ENCODE peak calls at places on chromosomes 11 and 22, in five cellular contexts. One of them, this sample, is unnamed.

GRCh38 chr11:2518983-2519340 is 74.2 kb downstream of the KCNQ1 start:
- DNase-seq in M059J: no peak
- DNase-seq in NCI-H774: no peak
- DNase-seq in mucosa of gallbladder: peak
- DNase-seq in GM20000: no peak
- DNase-seq in this sample: no peak

GRCh38 chr22:46795845-46796565 is 33.6 kb downstream of the TBC1D22A start:
- DNase-seq in GM20000: no peak
- DNase-seq in mucosa of gallbladder: no peak
- DNase-seq in NCI-H774: no peak
- DNase-seq in M059J: no peak
- DNase-seq in this sample: no peak

GRCh38 chr11:76030973-76031590 is 175.2 kb downstream of the WNT11 start:
- DNase-seq in NCI-H774: no peak
- DNase-seq in mucosa of gallbladder: no peak
- DNase-seq in GM20000: no peak
- DNase-seq in M059J: no peak
- DNase-seq in this sample: no peak

GRCh38 chr11:117657801-117658200 is 139.2 kb downstream of the DSCAML1 start:
- DNase-seq in GM20000: no peak
- DNase-seq in M059J: no peak
- DNase-seq in NCI-H774: peak
- DNase-seq in mucosa of gallbladder: no peak
- DNase-seq in this sample: no peak

GRCh38 chr11:9002920-9003572 is 755 bp downstream of the NRIP3 start:
- DNase-seq in M059J: peak
- DNase-seq in NCI-H774: no peak
- DNase-seq in GM20000: peak
- DNase-seq in mucosa of gallbladder: no peak
- DNase-seq in this sample: no peak

GRCh38 chr11:71477637-71478011 is 24.6 kb downstream of the NADSYN1 start:
- DNase-seq in mucosa of gallbladder: no peak
- DNase-seq in M059J: no peak
- DNase-seq in GM20000: no peak
- DNase-seq in NCI-H774: no peak
- DNase-seq in this sample: no peak

GRCh38 chr11:122202161-122202950 is 86.3 kb upstream of the BLID start:
- DNase-seq in GM20000: no peak
- DNase-seq in NCI-H774: no peak
- DNase-seq in mucosa of gallbladder: peak
- DNase-seq in M059J: peak
- DNase-seq in this sample: no peak

GRCh38 chr11:132590554-132590953 is 941.7 kb downstream of the OPCML start:
- DNase-seq in mucosa of gallbladder: no peak
- DNase-seq in M059J: no peak
- DNase-seq in NCI-H774: no peak
- DNase-seq in GM20000: no peak
- DNase-seq in this sample: no peak

GRCh38 chr11:75667268-75667830 is 1.5 kb downstream of the MAP6 start:
- DNase-seq in NCI-H774: no peak
- DNase-seq in GM20000: peak
- DNase-seq in M059J: peak
- DNase-seq in mucosa of gallbladder: no peak
- DNase-seq in this sample: no peak

GRCh38 chr11:83773950-83774880 is 488.0 kb upstream of the CCDC90B start:
- DNase-seq in mucosa of gallbladder: no peak
- DNase-seq in GM20000: no peak
- DNase-seq in M059J: peak
- DNase-seq in NCI-H774: no peak
- DNase-seq in this sample: peak

GRCh38 chr22:28029201-28029948 is 110.3 kb upstream of the PITPNB start:
- DNase-seq in GM20000: no peak
- DNase-seq in NCI-H774: peak
- DNase-seq in mucosa of gallbladder: peak
- DNase-seq in M059J: peak
- DNase-seq in this sample: no peak

GRCh38 chr11:129862123-129862522 is 33.3 kb downstream of the NFRKB start:
- DNase-seq in M059J: no peak
- DNase-seq in GM20000: no peak
- DNase-seq in mucosa of gallbladder: no peak
- DNase-seq in NCI-H774: no peak
- DNase-seq in this sample: no peak

GRCh38 chr11:71423181-71423790 is 24.9 kb downstream of the DHCR7 start:
- DNase-seq in NCI-H774: no peak
- DNase-seq in GM20000: no peak
- DNase-seq in M059J: no peak
- DNase-seq in mucosa of gallbladder: no peak
- DNase-seq in this sample: no peak

GRCh38 chr11:59769828-59770227 is 14.7 kb downstream of the STX3 start:
- DNase-seq in mucosa of gallbladder: no peak
- DNase-seq in NCI-H774: no peak
- DNase-seq in GM20000: no peak
- DNase-seq in M059J: no peak
- DNase-seq in this sample: no peak

GRCh38 chr11:46117842-46118241 is 3.4 kb downstream of the PHF21A start:
- DNase-seq in M059J: no peak
- DNase-seq in mucosa of gallbladder: no peak
- DNase-seq in GM20000: no peak
- DNase-seq in NCI-H774: no peak
- DNase-seq in this sample: no peak

GRCh38 chr22:50269573-50270301 is 443 bp downstream of the MAPK11 start:
- DNase-seq in mucosa of gallbladder: no peak
- DNase-seq in GM20000: peak
- DNase-seq in NCI-H774: peak
- DNase-seq in M059J: peak
- DNase-seq in this sample: no peak

GRCh38 chr11:108945341-108945740 is 280.5 kb downstream of the DDX10 start:
- DNase-seq in GM20000: no peak
- DNase-seq in NCI-H774: no peak
- DNase-seq in mucosa of gallbladder: no peak
- DNase-seq in M059J: no peak
- DNase-seq in this sample: no peak

GRCh38 chr11:64763804-64764611 is 4.2 kb upstream of the PYGM start:
- DNase-seq in NCI-H774: no peak
- DNase-seq in GM20000: peak
- DNase-seq in mucosa of gallbladder: no peak
- DNase-seq in M059J: peak
- DNase-seq in this sample: no peak

GRCh38 chr22:20128902-20129746 is 2.5 kb upstream of the ZDHHC8 start:
- DNase-seq in NCI-H774: no peak
- DNase-seq in mucosa of gallbladder: no peak
- DNase-seq in GM20000: peak
- DNase-seq in M059J: peak
- DNase-seq in this sample: no peak

GRCh38 chr11:102121329-102121728 is 11.1 kb downstream of the YAP1 start:
- DNase-seq in M059J: no peak
- DNase-seq in mucosa of gallbladder: no peak
- DNase-seq in NCI-H774: no peak
- DNase-seq in GM20000: no peak
- DNase-seq in this sample: no peak

GRCh38 chr11:67604815-67605214 is 1.9 kb upstream of the NDUFV1 start:
- DNase-seq in M059J: no peak
- DNase-seq in NCI-H774: no peak
- DNase-seq in mucosa of gallbladder: no peak
- DNase-seq in GM20000: no peak
- DNase-seq in this sample: no peak

GRCh38 chr22:47174671-47175111 is 412.2 kb downstream of the TBC1D22A start:
- DNase-seq in NCI-H774: no peak
- DNase-seq in GM20000: no peak
- DNase-seq in mucosa of gallbladder: no peak
- DNase-seq in M059J: no peak
- DNase-seq in this sample: no peak

GRCh38 chr11:24298126-24298525 is 198.7 kb upstream of the LUZP2 start:
- DNase-seq in GM20000: no peak
- DNase-seq in NCI-H774: no peak
- DNase-seq in M059J: no peak
- DNase-seq in mucosa of gallbladder: no peak
- DNase-seq in this sample: no peak

GRCh38 chr22:38067028-38067415 is 9.8 kb downstream of the PICK1 start:
- DNase-seq in GM20000: no peak
- DNase-seq in M059J: no peak
- DNase-seq in NCI-H774: no peak
- DNase-seq in mucosa of gallbladder: no peak
- DNase-seq in this sample: no peak

GRCh38 chr11:71249301-71249700 is 3.1 kb downstream of the SHANK2 start:
- DNase-seq in M059J: no peak
- DNase-seq in GM20000: no peak
- DNase-seq in NCI-H774: no peak
- DNase-seq in mucosa of gallbladder: no peak
- DNase-seq in this sample: no peak

GRCh38 chr11:9802291-9802861 is 138.5 kb downstream of the SWAP70 start:
- DNase-seq in M059J: peak
- DNase-seq in NCI-H774: no peak
- DNase-seq in mucosa of gallbladder: no peak
- DNase-seq in GM20000: no peak
- DNase-seq in this sample: peak

GRCh38 chr11:34606326-34607120 is 14.4 kb upstream of the EHF start:
- DNase-seq in NCI-H774: no peak
- DNase-seq in mucosa of gallbladder: no peak
- DNase-seq in GM20000: no peak
- DNase-seq in M059J: peak
- DNase-seq in this sample: no peak

GRCh38 chr11:1714908-1715885 is 18.2 kb downstream of the KRTAP5-6 start:
- DNase-seq in GM20000: no peak
- DNase-seq in NCI-H774: no peak
- DNase-seq in M059J: no peak
- DNase-seq in mucosa of gallbladder: no peak
- DNase-seq in this sample: no peak

GRCh38 chr11:78202733-78203167 is 14.0 kb downstream of the USP35 start:
- DNase-seq in GM20000: no peak
- DNase-seq in NCI-H774: no peak
- DNase-seq in mucosa of gallbladder: no peak
- DNase-seq in M059J: no peak
- DNase-seq in this sample: no peak

GRCh38 chr11:109209572-109209971 is 212.4 kb upstream of the C11orf87 start:
- DNase-seq in M059J: no peak
- DNase-seq in mucosa of gallbladder: no peak
- DNase-seq in NCI-H774: no peak
- DNase-seq in GM20000: no peak
- DNase-seq in this sample: no peak

GRCh38 chr11:64863381-64864060 is 14.9 kb downstream of the EHD1 start:
- DNase-seq in M059J: no peak
- DNase-seq in mucosa of gallbladder: no peak
- DNase-seq in NCI-H774: no peak
- DNase-seq in GM20000: no peak
- DNase-seq in this sample: no peak

GRCh38 chr11:67266424-67267187 is at the start of gene GRK2:
- DNase-seq in M059J: peak
- DNase-seq in mucosa of gallbladder: no peak
- DNase-seq in NCI-H774: peak
- DNase-seq in GM20000: peak
- DNase-seq in this sample: no peak